ENCODE peak calls at places on chromosomes 7 and 10, in six cellular contexts. One of them, this sample, is unnamed.

GRCh38 chr10:32142646-32143045 is 86.4 kb upstream of the KIF5B start:
- DNase-seq in naive thymus-derived CD8-positive, alpha-beta T cell: no peak
- DNase-seq in CD8-positive, alpha-beta memory T cell: no peak
- DNase-seq in cerebellar cortex: no peak
- DNase-seq in adipocyte: no peak
- DNase-seq in NCI-H2029: no peak
- DNase-seq in this sample: no peak

GRCh38 chr10:5411941-5412276 is 448 bp upstream of the NET1 start:
- DNase-seq in CD8-positive, alpha-beta memory T cell: no peak
- DNase-seq in naive thymus-derived CD8-positive, alpha-beta T cell: no peak
- DNase-seq in adipocyte: peak
- DNase-seq in cerebellar cortex: no peak
- DNase-seq in NCI-H2029: no peak
- DNase-seq in this sample: no peak

GRCh38 chr7:47333131-47333887 is 248.6 kb downstream of the TNS3 start:
- DNase-seq in adipocyte: peak
- DNase-seq in cerebellar cortex: no peak
- DNase-seq in NCI-H2029: no peak
- DNase-seq in CD8-positive, alpha-beta memory T cell: no peak
- DNase-seq in naive thymus-derived CD8-positive, alpha-beta T cell: no peak
- DNase-seq in this sample: no peak

GRCh38 chr10:97713351-97713827 is at the start of gene MARVELD1:
- DNase-seq in CD8-positive, alpha-beta memory T cell: no peak
- DNase-seq in NCI-H2029: no peak
- DNase-seq in naive thymus-derived CD8-positive, alpha-beta T cell: no peak
- DNase-seq in adipocyte: peak
- DNase-seq in cerebellar cortex: peak
- DNase-seq in this sample: peak

GRCh38 chr10:14126697-14127440 is 203.9 kb downstream of the FRMD4A start:
- DNase-seq in naive thymus-derived CD8-positive, alpha-beta T cell: no peak
- DNase-seq in CD8-positive, alpha-beta memory T cell: no peak
- DNase-seq in cerebellar cortex: peak
- DNase-seq in NCI-H2029: no peak
- DNase-seq in adipocyte: peak
- DNase-seq in this sample: no peak

GRCh38 chr10:98528166-98528784 is 81.5 kb upstream of the HPS1 start:
- DNase-seq in adipocyte: peak
- DNase-seq in CD8-positive, alpha-beta memory T cell: no peak
- DNase-seq in cerebellar cortex: no peak
- DNase-seq in NCI-H2029: peak
- DNase-seq in naive thymus-derived CD8-positive, alpha-beta T cell: no peak
- DNase-seq in this sample: no peak

GRCh38 chr7:81482600-81483186 is 287.2 kb downstream of the HGF start:
- DNase-seq in naive thymus-derived CD8-positive, alpha-beta T cell: no peak
- DNase-seq in NCI-H2029: no peak
- DNase-seq in adipocyte: peak
- DNase-seq in CD8-positive, alpha-beta memory T cell: no peak
- DNase-seq in cerebellar cortex: peak
- DNase-seq in this sample: peak

GRCh38 chr7:38798552-38799267 is 110.3 kb downstream of the VPS41 start:
- DNase-seq in cerebellar cortex: no peak
- DNase-seq in naive thymus-derived CD8-positive, alpha-beta T cell: no peak
- DNase-seq in NCI-H2029: no peak
- DNase-seq in adipocyte: no peak
- DNase-seq in CD8-positive, alpha-beta memory T cell: no peak
- DNase-seq in this sample: no peak

GRCh38 chr7:148973256-148973655 is 55.0 kb downstream of the PDIA4 start:
- DNase-seq in adipocyte: no peak
- DNase-seq in CD8-positive, alpha-beta memory T cell: no peak
- DNase-seq in cerebellar cortex: no peak
- DNase-seq in naive thymus-derived CD8-positive, alpha-beta T cell: no peak
- DNase-seq in NCI-H2029: no peak
- DNase-seq in this sample: no peak

GRCh38 chr7:37150856-37151255 is 297.8 kb downstream of the ELMO1 start:
- DNase-seq in adipocyte: no peak
- DNase-seq in cerebellar cortex: no peak
- DNase-seq in CD8-positive, alpha-beta memory T cell: no peak
- DNase-seq in NCI-H2029: no peak
- DNase-seq in naive thymus-derived CD8-positive, alpha-beta T cell: no peak
- DNase-seq in this sample: no peak

GRCh38 chr7:27113991-27114866 is 11.7 kb upstream of the HOXA2 start:
- DNase-seq in NCI-H2029: no peak
- DNase-seq in naive thymus-derived CD8-positive, alpha-beta T cell: no peak
- DNase-seq in CD8-positive, alpha-beta memory T cell: no peak
- DNase-seq in cerebellar cortex: peak
- DNase-seq in adipocyte: no peak
- DNase-seq in this sample: no peak

GRCh38 chr7:112630565-112630964 is 149.8 kb downstream of the LSMEM1 start:
- DNase-seq in CD8-positive, alpha-beta memory T cell: no peak
- DNase-seq in adipocyte: peak
- DNase-seq in NCI-H2029: peak
- DNase-seq in cerebellar cortex: no peak
- DNase-seq in naive thymus-derived CD8-positive, alpha-beta T cell: no peak
- DNase-seq in this sample: no peak

GRCh38 chr10:6516277-6516676 is 63.8 kb downstream of the PRKCQ start:
- DNase-seq in naive thymus-derived CD8-positive, alpha-beta T cell: no peak
- DNase-seq in adipocyte: no peak
- DNase-seq in NCI-H2029: no peak
- DNase-seq in cerebellar cortex: no peak
- DNase-seq in CD8-positive, alpha-beta memory T cell: no peak
- DNase-seq in this sample: no peak